ENCODE peak calls at places on chromosomes 16 and 17, in four cellular contexts. U is ovary, A is AG04450, R is stomach. N is an unnamed sample.

GRCh38 chr16:73546351-73546845 is 498.5 kb upstream of the ZFHX3 start:
- DNase-seq in U (no peak), R (no peak), A (no peak), N (no peak)

GRCh38 chr17:60163108-60163784 is 13.5 kb downstream of the CA4 start:
- DNase-seq in U (no peak), A (no peak), R (no peak), N (no peak)

GRCh38 chr17:17570207-17570797 is 21.2 kb downstream of the PEMT start:
- DNase-seq in R (peak), A (no peak), U (no peak), N (no peak)

GRCh38 chr17:81867123-81867951 is 3.8 kb downstream of the ARHGDIA start:
- DNase-seq in A (no peak), R (peak), U (no peak), N (no peak)

GRCh38 chr16:12501727-12502457 is 301.8 kb downstream of the CPPED1 start:
- DNase-seq in U (no peak), R (no peak), A (no peak), N (no peak)

GRCh38 chr16:53740933-53741531 is 37.1 kb downstream of the FTO start:
- DNase-seq in U (no peak), R (no peak), A (no peak), N (no peak)

GRCh38 chr16:50605733-50606430 is 57.7 kb downstream of the NKD1 start:
- DNase-seq in U (no peak), R (no peak), A (no peak), N (no peak)

GRCh38 chr16:67370686-67371085 is 22.6 kb downstream of the TPPP3 start:
- DNase-seq in A (no peak), U (no peak), R (no peak), N (no peak)

GRCh38 chr17:37743875-37744632 is 805 bp downstream of the HNF1B start:
- DNase-seq in U (no peak), R (peak), A (no peak), N (no peak)

GRCh38 chr16:58442547-58442946 is 50.3 kb downstream of the GINS3 start:
- DNase-seq in R (no peak), U (no peak), A (no peak), N (no peak)

GRCh38 chr16:19980866-19981265 is 92.8 kb downstream of the GPR139 start:
- DNase-seq in A (no peak), R (no peak), U (no peak), N (peak)

GRCh38 chr17:36808181-36808661 is 129.1 kb upstream of the LHX1 start:
- DNase-seq in R (no peak), A (no peak), U (no peak), N (no peak)

GRCh38 chr17:50848691-50849090 is 13.3 kb downstream of the WFIKKN2 start:
- DNase-seq in A (no peak), U (no peak), R (no peak), N (no peak)

GRCh38 chr17:40618754-40619625 is 28.6 kb downstream of the SMARCE1 start:
- DNase-seq in U (no peak), R (no peak), A (no peak), N (no peak)

GRCh38 chr17:7393613-7394451 is 493 bp downstream of the PLSCR3 start:
- DNase-seq in R (peak), A (no peak), U (peak), N (no peak)

GRCh38 chr17:73142763-73143395 is 21.9 kb upstream of the SSTR2 start:
- DNase-seq in U (no peak), A (no peak), R (no peak), N (no peak)

GRCh38 chr16:72963921-72964320 is 84.0 kb downstream of the ZFHX3 start:
- DNase-seq in A (peak), R (no peak), U (no peak), N (no peak)

GRCh38 chr17:40451420-40451819 is 8.2 kb downstream of the IGFBP4 start:
- DNase-seq in A (peak), R (no peak), U (peak), N (no peak)

GRCh38 chr16:6362321-6362720 is 970.3 kb upstream of the RBFOX1 start:
- DNase-seq in A (no peak), R (no peak), U (no peak), N (no peak)

GRCh38 chr17:28726396-28726911 is 421 bp upstream of the TLCD1 start:
- DNase-seq in R (peak), A (no peak), U (no peak), N (no peak)

GRCh38 chr17:73552300-73553088 is 91.8 kb downstream of the SDK2 start:
- DNase-seq in U (no peak), A (no peak), R (no peak), N (no peak)

GRCh38 chr17:73782641-73783381 is 138.6 kb upstream of the SDK2 start:
- DNase-seq in R (no peak), U (no peak), A (no peak), N (no peak)

GRCh38 chr16:88328313-88328660 is 54.5 kb upstream of the ZNF469 start:
- DNase-seq in R (no peak), U (no peak), A (no peak), N (no peak)

GRCh38 chr16:70703835-70704381 is 18.1 kb upstream of the MTSS2 start:
- DNase-seq in R (no peak), U (no peak), A (no peak), N (no peak)

GRCh38 chr16:89076159-89076558 is 17.5 kb upstream of the ACSF3 start:
- DNase-seq in A (no peak), U (no peak), R (no peak), N (no peak)

GRCh38 chr16:11406177-11406560 is 60.9 kb downstream of the RMI2 start:
- DNase-seq in R (no peak), A (no peak), U (no peak), N (no peak)

GRCh38 chr17:77256710-77257109 is 115.9 kb downstream of the SEC14L1 start:
- DNase-seq in R (no peak), U (no peak), A (no peak), N (no peak)

GRCh38 chr17:18860161-18860972 is 2.4 kb downstream of the PRPSAP2 start:
- DNase-seq in A (no peak), U (no peak), R (no peak), N (no peak)

GRCh38 chr17:50917418-50917743 is 51.2 kb upstream of the TOB1 start:
- DNase-seq in U (no peak), R (no peak), A (no peak), N (no peak)

GRCh38 chr16:84446596-84447392 is 57.7 kb downstream of the MEAK7 start:
- DNase-seq in A (no peak), R (no peak), U (no peak), N (no peak)

GRCh38 chr16:84446086-84446485 is 58.4 kb downstream of the MEAK7 start:
- DNase-seq in U (no peak), R (no peak), A (no peak), N (no peak)

GRCh38 chr16:84443166-84443802 is 61.2 kb downstream of the MEAK7 start:
- DNase-seq in R (no peak), U (no peak), A (no peak), N (no peak)

GRCh38 chr16:84442416-84443145 is 61.9 kb downstream of the MEAK7 start:
- DNase-seq in R (no peak), U (no peak), A (no peak), N (no peak)

DNA sequence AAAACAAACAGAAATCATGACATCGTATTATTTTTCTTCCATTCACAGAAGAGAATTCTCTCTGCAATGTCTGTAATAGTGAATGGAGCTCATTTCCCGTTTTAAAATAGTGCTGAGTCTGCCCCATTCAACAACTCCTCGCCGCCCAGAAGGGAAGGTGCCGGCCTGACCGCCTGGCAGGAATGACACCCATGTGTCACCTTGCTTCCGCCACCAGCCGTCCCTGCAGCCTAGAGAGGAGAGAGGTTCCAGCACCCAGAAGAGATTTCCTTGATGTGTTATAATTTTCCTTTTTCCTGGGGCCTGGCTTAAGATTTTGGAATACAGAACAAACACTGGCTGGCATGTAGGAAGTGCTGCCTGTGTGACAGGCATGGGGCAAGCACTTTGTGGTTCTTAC is 60.0 kb downstream of the MEAK7 start:
- DNase-seq in A (no peak), R (no peak), U (no peak), N (no peak)
- H3K4me3 ChIP-seq in A (no peak), R (no peak), U (no peak), N (no peak)

GRCh38 chr17:33140413-33141099 is 148.9 kb downstream of the SPACA3 start:
- DNase-seq in R (no peak), U (no peak), A (no peak), N (no peak)
- H3K27ac ChIP-seq in R (no peak), U (no peak), A (no peak), N (no peak)

DNA sequence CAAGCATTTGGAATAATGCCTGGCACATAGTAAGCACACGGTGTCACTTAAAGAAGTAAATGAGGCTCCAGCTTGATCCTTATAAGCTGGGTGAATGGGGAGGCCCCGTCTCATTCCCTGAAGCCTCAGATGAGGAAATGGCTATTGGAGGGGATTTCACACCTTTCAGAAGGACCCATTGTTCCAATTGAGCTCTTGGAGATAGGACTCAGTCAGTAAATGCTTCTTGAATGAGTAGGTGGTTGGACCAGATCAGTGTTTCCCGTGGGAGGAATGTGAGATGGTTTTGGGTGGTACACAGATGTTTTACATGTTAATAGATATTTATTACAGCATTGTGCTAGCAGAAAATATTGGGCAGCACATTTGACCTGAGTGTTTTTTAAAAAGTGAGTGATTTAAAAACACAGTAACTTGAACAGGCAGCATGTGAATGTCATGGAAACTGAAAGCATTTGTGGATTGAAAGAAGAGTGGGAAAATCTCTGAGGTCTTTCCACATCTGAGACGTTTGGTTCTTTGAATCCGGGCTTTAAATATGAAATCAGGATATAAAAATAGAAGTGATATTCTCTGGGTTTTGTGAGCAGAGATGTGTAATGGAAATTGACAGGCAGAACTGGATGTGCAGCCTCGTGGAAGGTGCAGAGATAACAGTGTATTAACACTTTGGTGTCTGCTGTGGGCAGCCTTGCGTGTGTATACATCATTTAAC is 36.4 kb upstream of the ARHGAP17 start:
- DNase-seq in U (no peak), R (no peak), A (no peak), N (no peak)
- H3K4me3 ChIP-seq in U (no peak), R (peak), A (no peak), N (no peak)

DNA sequence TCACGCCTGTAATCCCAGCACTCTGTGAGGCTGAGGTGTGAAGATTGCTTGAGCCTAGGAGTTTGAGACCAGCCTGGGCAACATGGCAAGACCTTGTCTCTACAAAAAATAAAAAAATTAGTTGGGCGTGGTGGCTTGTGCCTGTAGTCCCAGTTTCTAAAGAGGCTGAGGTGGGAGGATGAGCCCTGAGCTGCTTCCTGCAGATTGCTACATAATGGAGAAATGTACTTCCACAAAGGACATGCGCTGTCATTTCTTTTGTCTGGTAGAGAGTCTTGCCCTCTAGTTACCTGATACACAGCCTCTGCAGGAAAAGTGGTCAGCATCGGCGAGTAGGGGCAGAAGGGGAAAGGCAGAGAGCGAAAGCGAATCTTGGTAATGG is 18.3 kb upstream of the GGA2 start:
- DNase-seq in A (no peak), U (no peak), R (no peak), N (no peak)
- H3K27ac ChIP-seq in A (no peak), U (no peak), R (no peak), N (no peak)

GRCh38 chr16:68921654-68922053 is 78.3 kb downstream of the TANGO6 start:
- DNase-seq in R (peak), U (no peak), A (no peak), N (no peak)
- H3K4me3 ChIP-seq in R (no peak), U (no peak), A (no peak), N (no peak)

N was measured in iPS DF 6.9.